ENCODE peak calls at places on chromosomes 13 and 19, in five cellular contexts. One of them, this sample, is unnamed. For H3K4me1, the result is how much of the 10 kb centered on the place peaks cover.

GRCh38 chr19:28074773-28075172 is 1138.2 kb downstream of the UQCRFS1 start:
- DNase-seq in A673: no peak
- DNase-seq in pancreas: no peak
- DNase-seq in endodermal cell: no peak
- DNase-seq in uterus: no peak
- DNase-seq in this sample: no peak

GRCh38 chr13:100392709-100393630 is 195.6 kb downstream of the GGACT start:
- DNase-seq in A673: peak
- DNase-seq in pancreas: no peak
- DNase-seq in endodermal cell: peak
- DNase-seq in uterus: peak
- DNase-seq in this sample: peak

GRCh38 chr19:903266-903797 is 9.7 kb downstream of the R3HDM4 start:
- DNase-seq in A673: peak
- DNase-seq in pancreas: peak
- DNase-seq in endodermal cell: peak
- DNase-seq in uterus: no peak
- DNase-seq in this sample: no peak

GRCh38 chr13:113880651-113881611 is 17.1 kb upstream of the GAS6 start:
- DNase-seq in A673: no peak
- DNase-seq in pancreas: no peak
- DNase-seq in endodermal cell: peak
- DNase-seq in uterus: no peak
- DNase-seq in this sample: no peak

GRCh38 chr13:113596321-113597200 is 12.0 kb downstream of the TFDP1 start:
- DNase-seq in A673: no peak
- DNase-seq in pancreas: no peak
- DNase-seq in endodermal cell: peak
- DNase-seq in uterus: peak
- DNase-seq in this sample: no peak

GRCh38 chr19:30113182-30113581 is 171.1 kb downstream of the URI1 start:
- DNase-seq in A673: no peak
- DNase-seq in pancreas: no peak
- DNase-seq in endodermal cell: no peak
- DNase-seq in uterus: no peak
- DNase-seq in this sample: no peak

GRCh38 chr13:35501721-35502235 is 25.3 kb upstream of the MAB21L1 start:
- DNase-seq in A673: no peak
- DNase-seq in pancreas: no peak
- DNase-seq in endodermal cell: no peak
- DNase-seq in uterus: no peak
- DNase-seq in this sample: no peak

GRCh38 chr13:36341718-36342117 is 4.5 kb downstream of the SPART start:
- DNase-seq in A673: no peak
- DNase-seq in pancreas: no peak
- DNase-seq in endodermal cell: no peak
- DNase-seq in uterus: no peak
- DNase-seq in this sample: no peak

GRCh38 chr13:98447881-98448641 is 128.8 kb downstream of the STK24 start:
- DNase-seq in A673: peak
- DNase-seq in pancreas: no peak
- DNase-seq in endodermal cell: peak
- DNase-seq in uterus: peak
- DNase-seq in this sample: peak

GRCh38 chr13:91805605-91806004 is 407.2 kb downstream of the GPC5 start:
- DNase-seq in A673: peak
- DNase-seq in pancreas: no peak
- DNase-seq in endodermal cell: no peak
- DNase-seq in uterus: no peak
- DNase-seq in this sample: no peak

GRCh38 chr19:31969110-31969509 is 376.3 kb upstream of the ZNF507 start:
- DNase-seq in A673: no peak
- DNase-seq in pancreas: no peak
- DNase-seq in endodermal cell: no peak
- DNase-seq in uterus: no peak
- DNase-seq in this sample: no peak

GRCh38 chr19:30361721-30362120 is 10.5 kb upstream of the ZNF536 start:
- DNase-seq in A673: no peak
- DNase-seq in pancreas: no peak
- DNase-seq in endodermal cell: no peak
- DNase-seq in uterus: no peak
- DNase-seq in this sample: no peak

GRCh38 chr13:21976159-21976558 is 305.3 kb downstream of the FGF9 start:
- DNase-seq in A673: no peak
- DNase-seq in pancreas: no peak
- DNase-seq in endodermal cell: peak
- DNase-seq in uterus: no peak
- DNase-seq in this sample: no peak

GRCh38 chr13:24199016-24199415 is 38.5 kb downstream of the SPATA13 start:
- DNase-seq in A673: no peak
- DNase-seq in pancreas: no peak
- DNase-seq in endodermal cell: peak
- DNase-seq in uterus: peak
- DNase-seq in this sample: no peak

GRCh38 chr13:28658539-28658795 is 463 bp upstream of the POMP start:
- DNase-seq in A673: no peak
- DNase-seq in pancreas: no peak
- DNase-seq in endodermal cell: no peak
- DNase-seq in uterus: no peak
- DNase-seq in this sample: peak

GRCh38 chr13:28655566-28655965 is 3.4 kb upstream of the POMP start:
- DNase-seq in A673: no peak
- DNase-seq in pancreas: no peak
- DNase-seq in endodermal cell: no peak
- DNase-seq in uterus: no peak
- DNase-seq in this sample: no peak

GRCh38 chr13:28659611-28659970 is 661 bp downstream of the POMP start:
- DNase-seq in A673: no peak
- DNase-seq in pancreas: no peak
- DNase-seq in endodermal cell: no peak
- DNase-seq in uterus: no peak
- DNase-seq in this sample: no peak

GRCh38 chr13:28658796-28659610 is at the start of gene POMP:
- DNase-seq in A673: peak
- DNase-seq in pancreas: peak
- DNase-seq in endodermal cell: peak
- DNase-seq in uterus: peak
- DNase-seq in this sample: peak

DNA sequence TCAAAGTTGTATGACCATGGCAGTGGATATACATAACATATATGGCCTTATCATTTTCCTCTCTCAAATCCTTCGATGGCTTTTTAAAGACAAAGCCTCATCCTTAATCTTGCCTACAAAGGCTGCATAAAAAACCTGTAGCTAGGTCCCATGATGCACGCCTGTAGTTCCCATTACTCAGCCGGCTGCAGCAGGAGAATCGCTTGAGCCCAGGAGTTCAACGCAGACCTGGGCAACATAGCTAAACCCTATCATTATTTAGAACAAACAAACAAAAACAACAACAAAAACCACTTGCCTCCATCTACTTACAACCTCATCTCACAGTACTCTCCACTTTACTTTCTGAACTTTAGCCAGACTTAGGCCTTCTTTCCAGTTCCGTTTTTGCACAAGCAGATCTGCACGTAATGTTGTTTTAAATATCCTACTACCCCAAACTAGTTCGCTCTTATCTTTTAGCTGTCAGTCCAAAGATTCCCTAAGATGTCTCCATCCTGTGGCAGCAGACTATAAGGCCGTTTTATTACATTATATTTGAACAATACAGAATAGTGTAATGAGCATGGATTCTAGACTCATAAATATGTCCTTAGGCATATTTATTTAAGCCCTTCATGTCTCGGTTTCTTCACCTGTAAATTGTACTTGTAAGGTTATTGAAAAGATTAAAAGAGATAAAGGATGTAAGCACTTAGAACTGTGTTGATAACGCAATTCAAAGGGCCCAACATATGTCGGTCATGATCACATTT is 969 bp upstream of the POMP start:
- DNase-seq in A673: peak
- DNase-seq in pancreas: no peak
- DNase-seq in endodermal cell: no peak
- DNase-seq in uterus: no peak
- DNase-seq in this sample: no peak
- H3K4me1 ChIP-seq in A673: under half
- H3K4me1 ChIP-seq in pancreas: under half
- H3K4me1 ChIP-seq in endodermal cell: under half
- H3K4me1 ChIP-seq in uterus: under half
- H3K4me1 ChIP-seq in this sample: under half

GRCh38 chr13:39376088-39376487 is 226.9 kb downstream of the LHFPL6 start:
- DNase-seq in A673: no peak
- DNase-seq in pancreas: no peak
- DNase-seq in endodermal cell: no peak
- DNase-seq in uterus: no peak
- DNase-seq in this sample: no peak

GRCh38 chr13:39377699-39378098 is 225.3 kb downstream of the LHFPL6 start:
- DNase-seq in A673: no peak
- DNase-seq in pancreas: no peak
- DNase-seq in endodermal cell: no peak
- DNase-seq in uterus: no peak
- DNase-seq in this sample: no peak

GRCh38 chr13:39373108-39373507 is 229.9 kb downstream of the LHFPL6 start:
- DNase-seq in A673: no peak
- DNase-seq in pancreas: no peak
- DNase-seq in endodermal cell: no peak
- DNase-seq in uterus: no peak
- DNase-seq in this sample: no peak

GRCh38 chr13:39378293-39378692 is 224.7 kb downstream of the LHFPL6 start:
- DNase-seq in A673: no peak
- DNase-seq in pancreas: no peak
- DNase-seq in endodermal cell: no peak
- DNase-seq in uterus: no peak
- DNase-seq in this sample: no peak

DNA sequence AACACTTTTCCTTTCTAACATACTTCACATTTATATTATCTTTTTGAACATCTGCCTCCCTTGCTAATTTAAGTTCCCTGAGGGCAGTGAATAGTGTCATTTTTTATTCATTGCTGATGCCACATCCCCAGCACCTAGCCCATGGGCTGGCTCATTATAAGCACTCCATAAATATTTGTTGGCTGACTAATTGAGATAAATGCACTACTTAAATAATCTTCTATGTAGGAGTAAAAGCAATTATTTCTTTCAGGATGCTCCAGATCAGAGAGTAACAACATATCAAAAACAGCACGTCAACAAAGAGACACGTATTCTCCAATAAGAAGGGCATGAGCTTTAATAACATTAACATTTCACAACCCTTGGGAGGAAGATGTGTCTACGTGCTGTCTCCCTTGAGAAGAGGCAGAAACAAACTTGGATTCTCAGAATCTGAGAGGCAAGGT is 228.2 kb downstream of the LHFPL6 start:
- DNase-seq in A673: peak
- DNase-seq in pancreas: no peak
- DNase-seq in endodermal cell: no peak
- DNase-seq in uterus: no peak
- DNase-seq in this sample: no peak
- H3K4me3 ChIP-seq in A673: no peak
- H3K4me3 ChIP-seq in pancreas: no peak
- H3K4me3 ChIP-seq in endodermal cell: no peak
- H3K4me3 ChIP-seq in uterus: no peak
- H3K4me3 ChIP-seq in this sample: no peak

GRCh38 chr19:11142528-11143171 is 12.9 kb downstream of the SPC24 start:
- DNase-seq in A673: peak
- DNase-seq in pancreas: peak
- DNase-seq in endodermal cell: peak
- DNase-seq in uterus: peak
- DNase-seq in this sample: peak

GRCh38 chr19:11138659-11139526 is 16.7 kb downstream of the SPC24 start:
- DNase-seq in A673: peak
- DNase-seq in pancreas: peak
- DNase-seq in endodermal cell: peak
- DNase-seq in uterus: peak
- DNase-seq in this sample: peak

GRCh38 chr19:11140896-11141295 is 14.7 kb downstream of the SPC24 start:
- DNase-seq in A673: no peak
- DNase-seq in pancreas: no peak
- DNase-seq in endodermal cell: no peak
- DNase-seq in uterus: no peak
- DNase-seq in this sample: no peak

GRCh38 chr19:11145147-11145924 is 10.2 kb downstream of the SPC24 start:
- DNase-seq in A673: peak
- DNase-seq in pancreas: no peak
- DNase-seq in endodermal cell: no peak
- DNase-seq in uterus: no peak
- DNase-seq in this sample: no peak

GRCh38 chr19:11141937-11142527 is 13.6 kb downstream of the SPC24 start:
- DNase-seq in A673: no peak
- DNase-seq in pancreas: no peak
- DNase-seq in endodermal cell: peak
- DNase-seq in uterus: no peak
- DNase-seq in this sample: no peak
- TF ChIP-seq CTCF in A673: no peak
- TF ChIP-seq CTCF in pancreas: no peak
- TF ChIP-seq CTCF in endodermal cell: peak
- TF ChIP-seq CTCF in uterus: no peak
- TF ChIP-seq CTCF in this sample: no peak

GRCh38 chr19:13010038-13010991 is 15.0 kb downstream of the NFIX start:
- DNase-seq in A673: no peak
- DNase-seq in pancreas: no peak
- DNase-seq in endodermal cell: peak
- DNase-seq in uterus: peak
- DNase-seq in this sample: no peak

GRCh38 chr19:13011653-13012389 is 16.5 kb downstream of the NFIX start:
- DNase-seq in A673: no peak
- DNase-seq in pancreas: no peak
- DNase-seq in endodermal cell: peak
- DNase-seq in uterus: no peak
- DNase-seq in this sample: no peak

GRCh38 chr19:13012690-13013608 is 17.7 kb downstream of the NFIX start:
- DNase-seq in A673: peak
- DNase-seq in pancreas: no peak
- DNase-seq in endodermal cell: peak
- DNase-seq in uterus: peak
- DNase-seq in this sample: peak

GRCh38 chr19:13012390-13012689 is 17.1 kb downstream of the NFIX start:
- DNase-seq in A673: no peak
- DNase-seq in pancreas: no peak
- DNase-seq in endodermal cell: no peak
- DNase-seq in uterus: no peak
- DNase-seq in this sample: no peak

DNA sequence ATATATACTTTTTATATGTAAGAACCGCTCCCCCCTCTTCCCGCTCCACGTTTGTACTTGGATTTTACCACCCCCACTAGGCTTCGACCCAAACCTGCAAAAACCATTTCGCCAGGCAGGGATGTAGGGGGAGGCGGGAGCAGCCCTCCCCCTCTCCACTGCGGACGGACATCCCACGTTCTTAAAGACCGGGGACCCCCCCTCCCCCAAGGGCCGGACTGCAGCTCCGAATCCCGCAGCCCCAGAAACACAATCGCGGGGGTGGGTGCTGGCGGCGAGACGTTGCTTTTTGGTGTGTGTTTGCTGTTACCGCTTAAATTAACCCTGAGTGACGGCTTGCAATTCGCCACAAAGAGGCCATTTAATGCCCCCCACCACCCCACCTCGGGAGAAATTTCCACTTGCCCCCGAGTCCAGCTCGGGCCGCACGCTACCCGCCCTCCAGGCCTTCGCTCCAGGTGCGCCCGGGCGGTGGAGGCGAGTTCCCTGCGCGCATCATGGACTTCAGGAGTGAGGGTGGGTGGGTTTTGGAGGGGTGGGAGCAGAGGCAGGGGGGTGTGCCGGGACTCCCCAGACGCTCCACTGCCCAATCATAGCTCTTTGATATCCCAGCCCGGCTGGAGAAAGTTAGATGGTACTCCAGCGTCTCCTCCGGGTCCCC is 15.8 kb downstream of the NFIX start:
- DNase-seq in A673: no peak
- DNase-seq in pancreas: no peak
- DNase-seq in endodermal cell: no peak
- DNase-seq in uterus: no peak
- DNase-seq in this sample: no peak
- H3K4me1 ChIP-seq in A673: under half
- H3K4me1 ChIP-seq in pancreas: under half
- H3K4me1 ChIP-seq in endodermal cell: under half
- H3K4me1 ChIP-seq in uterus: under half
- H3K4me1 ChIP-seq in this sample: under half

This sample was measured in adrenal gland.